ENCODE peak calls at places on chromosome 17, in six cellular contexts. M is OCI-LY7, C is SK-N-SH, T is neural progenitor cell, O is MM.1S, F is GM23338. X is an unnamed sample.

GRCh38 chr17:48057626-48058025 is 9.5 kb downstream of the NFE2L1 start:
- DNase-seq in F (no peak), O (no peak), C (no peak), T (no peak), M (no peak), X (no peak)

GRCh38 chr17:82985973-82986372 is 93.4 kb upstream of the METRNL start:
- DNase-seq in M (peak; percentile 60), C (peak; percentile 78), T (peak; percentile 71), O (peak; percentile 52), F (peak; percentile 58), X (peak; percentile 30)

GRCh38 chr17:48051706-48052486 is 3.7 kb downstream of the NFE2L1 start:
- DNase-seq in T (peak; percentile 28), O (no peak), F (peak; percentile 43), M (no peak), C (no peak), X (peak; percentile 87)

GRCh38 chr17:4998027-4998665 is 396 bp downstream of the KIF1C start:
- DNase-seq in C (peak; percentile 67), M (no peak), O (no peak), F (peak; percentile 85), T (peak; percentile 90), X (no peak)

GRCh38 chr17:16013943-16014407 is 14.4 kb downstream of the TTC19 start:
- DNase-seq in F (peak; percentile 64), C (peak; percentile 50), M (no peak), T (peak; percentile 24), O (no peak), X (peak; percentile 80)

GRCh38 chr17:59842901-59843652 is 49.7 kb downstream of the TUBD1 start:
- DNase-seq in C (no peak), T (no peak), F (peak; percentile 31), O (no peak), M (no peak), X (peak; percentile 95)

GRCh38 chr17:30210366-30210765 is 25.1 kb downstream of the SLC6A4 start:
- DNase-seq in T (no peak), M (no peak), F (no peak), O (no peak), C (no peak), X (no peak)

GRCh38 chr17:46979023-46979870 is at the start of gene RPRML:
- DNase-seq in F (peak; percentile 64), O (peak; percentile 18), C (peak; percentile 86), T (peak; percentile 77), M (peak; percentile 73), X (peak; percentile 47)

GRCh38 chr17:47692895-47693666 is 880 bp upstream of the TBKBP1 start:
- DNase-seq in F (peak; percentile 43), C (peak; percentile 46), M (peak; percentile 45), O (peak; percentile 37), T (no peak), X (peak; percentile 37)

GRCh38 chr17:83175551-83176271 is 96.3 kb downstream of the METRNL start:
- DNase-seq in T (no peak), C (no peak), M (no peak), O (no peak), F (no peak), X (no peak)

GRCh38 chr17:56798916-56799315 is 34.8 kb downstream of the C17orf67 start:
- DNase-seq in C (no peak), F (peak; percentile 86), T (peak; percentile 63), M (no peak), O (peak; percentile 54), X (peak; percentile 17)

GRCh38 chr17:17567631-17568030 is 23.9 kb downstream of the PEMT start:
- DNase-seq in C (peak; percentile 65), T (no peak), F (no peak), O (no peak), M (no peak), X (no peak)

GRCh38 chr17:9436629-9437028 is 139.0 kb downstream of the STX8 start:
- DNase-seq in F (no peak), O (no peak), M (no peak), T (no peak), C (no peak), X (peak; percentile 34)
- H3K27ac ChIP-seq in F (no peak overlapping the region), O (no peak overlapping the region), M (no peak overlapping the region), T (no peak overlapping the region), C (no peak overlapping the region), X (no peak overlapping the region)

DNA sequence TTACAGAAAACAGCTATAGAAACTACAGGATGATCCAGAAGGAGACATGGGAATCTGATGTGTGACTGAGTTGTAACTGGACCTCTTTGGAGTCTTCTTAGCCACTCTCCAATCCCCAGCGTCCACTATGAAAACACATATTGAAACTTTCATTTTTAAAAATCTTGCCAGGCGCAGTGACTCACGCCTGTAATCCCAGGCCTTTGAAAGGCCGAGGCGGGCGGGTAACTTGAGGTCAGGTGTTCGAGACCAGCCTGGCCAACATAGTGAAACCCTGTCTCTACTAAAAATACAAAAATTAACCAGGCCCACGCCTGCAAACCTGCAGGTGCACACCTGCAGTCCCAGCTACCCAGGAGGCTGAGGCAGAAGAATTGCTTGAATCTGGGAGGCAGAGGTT is 53.3 kb downstream of the HIC1 start:
- DNase-seq in T (no peak), F (no peak), M (no peak), O (peak; percentile 52), C (no peak), X (peak; percentile 54)
- TF ChIP-seq EZH2phosphoT487 in T (no peak), F (no peak), M (no peak), O (no peak), C (no peak), X (no peak)

GRCh38 chr17:76566988-76567431 is 18.6 kb downstream of the ST6GALNAC2 start:
- DNase-seq in M (peak; percentile 21), T (no peak), C (peak; percentile 19), F (no peak), O (no peak), X (no peak)

GRCh38 chr17:76567634-76568432 is 17.8 kb downstream of the ST6GALNAC2 start:
- DNase-seq in M (peak; percentile 54), F (peak; percentile 53), T (no peak), C (peak; percentile 45), O (no peak), X (no peak)

GRCh38 chr17:76568771-76569170 is 16.9 kb downstream of the ST6GALNAC2 start:
- DNase-seq in C (peak; percentile 58), M (no peak), F (peak; percentile 64), O (no peak), T (no peak), X (no peak)

GRCh38 chr17:76565728-76566612 is 19.7 kb downstream of the ST6GALNAC2 start:
- DNase-seq in T (no peak), F (peak; percentile 47), O (no peak), C (no peak), M (no peak), X (peak; percentile 2)

GRCh38 chr17:76566613-76566943 is 19.1 kb downstream of the ST6GALNAC2 start:
- DNase-seq in C (no peak), F (no peak), M (no peak), O (no peak), T (no peak), X (no peak)
- H3K27ac ChIP-seq in C (no peak overlapping the region), F (peak overlapping the region; percentile 86), M (peak overlapping the region; percentile 38), O (no peak overlapping the region), T (no peak overlapping the region), X (no peak overlapping the region)

DNA sequence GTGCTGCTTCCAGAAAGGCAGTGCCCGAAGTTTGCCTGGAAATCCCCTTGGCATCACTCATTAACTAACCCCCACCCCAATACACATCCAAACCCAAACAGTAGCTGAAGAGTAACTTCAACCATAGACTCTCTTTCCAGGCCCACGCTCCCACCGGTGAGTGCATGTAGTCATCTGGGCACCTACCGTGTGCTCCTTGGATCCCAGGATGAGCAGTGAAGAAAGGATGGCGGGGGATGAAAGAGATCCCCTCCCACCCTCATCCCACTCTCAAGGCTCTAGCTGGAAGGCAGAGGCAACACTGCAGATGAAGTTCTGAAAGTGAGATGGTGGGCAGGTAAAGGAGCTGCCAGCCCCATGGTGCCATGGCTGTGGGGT is 305.0 kb downstream of the SOX9 start:
- DNase-seq in T (no peak), M (no peak), F (no peak), C (no peak), O (no peak), X (no peak)
- TF ChIP-seq EZH2phosphoT487 in T (no peak), M (no peak), F (no peak), C (no peak), O (no peak), X (no peak)

GRCh38 chr17:32928527-32929287 is 754 bp downstream of the TMEM98 start:
- DNase-seq in F (no peak), O (no peak), M (no peak), T (no peak), C (no peak), X (peak; percentile 57)
- H3K27ac ChIP-seq in F (peak overlapping the region; percentile 30), O (no peak overlapping the region), M (no peak overlapping the region), T (no peak overlapping the region), C (peak overlapping the region; percentile 38), X (peak overlapping the region; percentile 45)

X was measured in GM23248.